ENCODE peak calls at places on chromosomes 11 and 22, in four cellular contexts. One of them, this sample, is unnamed.

GRCh38 chr11:91163619-91164451 is 941.0 kb upstream of the CHORDC1 start:
- DNase-seq in stimulated activated CD4-positive, alpha-beta T cell treated with anti-CD3 and anti-CD28 coated beads, Interleukin-4, amount 100 ng/mL, for 1 hour: no peak
- DNase-seq in ovary: no peak
- DNase-seq in GM04504: no peak
- DNase-seq in this sample: no peak

GRCh38 chr11:62444271-62444833 is 25.5 kb downstream of the SCGB1A1 start:
- DNase-seq in stimulated activated CD4-positive, alpha-beta T cell treated with anti-CD3 and anti-CD28 coated beads, Interleukin-4, amount 100 ng/mL, for 1 hour: peak; percentile 45
- DNase-seq in ovary: peak; percentile 80
- DNase-seq in GM04504: no peak
- DNase-seq in this sample: no peak

GRCh38 chr11:27420722-27421572 is 51.6 kb downstream of the LGR4 start:
- DNase-seq in stimulated activated CD4-positive, alpha-beta T cell treated with anti-CD3 and anti-CD28 coated beads, Interleukin-4, amount 100 ng/mL, for 1 hour: no peak
- DNase-seq in ovary: no peak
- DNase-seq in GM04504: no peak
- DNase-seq in this sample: no peak

GRCh38 chr22:26585104-26585790 is 4.7 kb downstream of the TPST2 start:
- DNase-seq in stimulated activated CD4-positive, alpha-beta T cell treated with anti-CD3 and anti-CD28 coated beads, Interleukin-4, amount 100 ng/mL, for 1 hour: no peak
- DNase-seq in ovary: peak; percentile 37
- DNase-seq in GM04504: peak; percentile 73
- DNase-seq in this sample: no peak

GRCh38 chr11:67627788-67628624 is 1.7 kb downstream of the NUDT8 start:
- DNase-seq in stimulated activated CD4-positive, alpha-beta T cell treated with anti-CD3 and anti-CD28 coated beads, Interleukin-4, amount 100 ng/mL, for 1 hour: no peak
- DNase-seq in ovary: peak; percentile 34
- DNase-seq in GM04504: no peak
- DNase-seq in this sample: no peak

GRCh38 chr22:36934940-36935610 is 21.6 kb downstream of the CSF2RB start:
- DNase-seq in stimulated activated CD4-positive, alpha-beta T cell treated with anti-CD3 and anti-CD28 coated beads, Interleukin-4, amount 100 ng/mL, for 1 hour: no peak
- DNase-seq in ovary: no peak
- DNase-seq in GM04504: no peak
- DNase-seq in this sample: no peak

GRCh38 chr11:59510917-59511589 is at the start of gene OR4D9:
- DNase-seq in stimulated activated CD4-positive, alpha-beta T cell treated with anti-CD3 and anti-CD28 coated beads, Interleukin-4, amount 100 ng/mL, for 1 hour: no peak
- DNase-seq in ovary: no peak
- DNase-seq in GM04504: no peak
- DNase-seq in this sample: no peak

GRCh38 chr22:30114356-30114755 is 34.1 kb downstream of the HORMAD2 start:
- DNase-seq in stimulated activated CD4-positive, alpha-beta T cell treated with anti-CD3 and anti-CD28 coated beads, Interleukin-4, amount 100 ng/mL, for 1 hour: no peak
- DNase-seq in ovary: no peak
- DNase-seq in GM04504: no peak
- DNase-seq in this sample: no peak

GRCh38 chr11:130583866-130584265 is 135.4 kb downstream of the ADAMTS15 start:
- DNase-seq in stimulated activated CD4-positive, alpha-beta T cell treated with anti-CD3 and anti-CD28 coated beads, Interleukin-4, amount 100 ng/mL, for 1 hour: no peak
- DNase-seq in ovary: no peak
- DNase-seq in GM04504: no peak
- DNase-seq in this sample: peak; percentile 48

GRCh38 chr11:120532082-120532481 is 20.5 kb downstream of the GRIK4 start:
- DNase-seq in stimulated activated CD4-positive, alpha-beta T cell treated with anti-CD3 and anti-CD28 coated beads, Interleukin-4, amount 100 ng/mL, for 1 hour: no peak
- DNase-seq in ovary: no peak
- DNase-seq in GM04504: no peak
- DNase-seq in this sample: no peak

GRCh38 chr11:96234866-96235441 is 108.0 kb downstream of the MAML2 start:
- DNase-seq in stimulated activated CD4-positive, alpha-beta T cell treated with anti-CD3 and anti-CD28 coated beads, Interleukin-4, amount 100 ng/mL, for 1 hour: no peak
- DNase-seq in ovary: no peak
- DNase-seq in GM04504: peak; percentile 80
- DNase-seq in this sample: no peak

GRCh38 chr11:128610765-128611617 is 23.6 kb upstream of the ETS1 start:
- DNase-seq in stimulated activated CD4-positive, alpha-beta T cell treated with anti-CD3 and anti-CD28 coated beads, Interleukin-4, amount 100 ng/mL, for 1 hour: peak; percentile 55
- DNase-seq in ovary: no peak
- DNase-seq in GM04504: no peak
- DNase-seq in this sample: no peak

GRCh38 chr22:38479096-38479840 is 11.4 kb downstream of the KDELR3 start:
- DNase-seq in stimulated activated CD4-positive, alpha-beta T cell treated with anti-CD3 and anti-CD28 coated beads, Interleukin-4, amount 100 ng/mL, for 1 hour: no peak
- DNase-seq in ovary: no peak
- DNase-seq in GM04504: no peak
- DNase-seq in this sample: no peak

GRCh38 chr11:62543680-62544444 is 2.7 kb downstream of the AHNAK start:
- DNase-seq in stimulated activated CD4-positive, alpha-beta T cell treated with anti-CD3 and anti-CD28 coated beads, Interleukin-4, amount 100 ng/mL, for 1 hour: no peak
- DNase-seq in ovary: peak; percentile 52
- DNase-seq in GM04504: no peak
- DNase-seq in this sample: no peak

GRCh38 chr11:76577199-76577920 is 93.2 kb downstream of the LRRC32 start:
- DNase-seq in stimulated activated CD4-positive, alpha-beta T cell treated with anti-CD3 and anti-CD28 coated beads, Interleukin-4, amount 100 ng/mL, for 1 hour: no peak
- DNase-seq in ovary: no peak
- DNase-seq in GM04504: no peak
- DNase-seq in this sample: no peak

GRCh38 chr11:1760351-1761109 is 3.2 kb downstream of the CTSD start:
- DNase-seq in stimulated activated CD4-positive, alpha-beta T cell treated with anti-CD3 and anti-CD28 coated beads, Interleukin-4, amount 100 ng/mL, for 1 hour: no peak
- DNase-seq in ovary: no peak
- DNase-seq in GM04504: peak; percentile 72
- DNase-seq in this sample: no peak

GRCh38 chr11:83159901-83160865 is 3.3 kb downstream of the PCF11 start:
- DNase-seq in stimulated activated CD4-positive, alpha-beta T cell treated with anti-CD3 and anti-CD28 coated beads, Interleukin-4, amount 100 ng/mL, for 1 hour: no peak
- DNase-seq in ovary: no peak
- DNase-seq in GM04504: no peak
- DNase-seq in this sample: no peak

GRCh38 chr22:18997925-18998315 is 61.8 kb upstream of the PRODH start:
- DNase-seq in stimulated activated CD4-positive, alpha-beta T cell treated with anti-CD3 and anti-CD28 coated beads, Interleukin-4, amount 100 ng/mL, for 1 hour: no peak
- DNase-seq in ovary: no peak
- DNase-seq in GM04504: no peak
- DNase-seq in this sample: no peak

GRCh38 chr22:48718818-48719500 is 1108.7 kb downstream of the BRD1 start:
- DNase-seq in stimulated activated CD4-positive, alpha-beta T cell treated with anti-CD3 and anti-CD28 coated beads, Interleukin-4, amount 100 ng/mL, for 1 hour: no peak
- DNase-seq in ovary: no peak
- DNase-seq in GM04504: no peak
- DNase-seq in this sample: no peak

GRCh38 chr11:8227156-8228152 is 36.2 kb downstream of the LMO1 start:
- DNase-seq in stimulated activated CD4-positive, alpha-beta T cell treated with anti-CD3 and anti-CD28 coated beads, Interleukin-4, amount 100 ng/mL, for 1 hour: no peak
- DNase-seq in ovary: no peak
- DNase-seq in GM04504: no peak
- DNase-seq in this sample: no peak

GRCh38 chr11:29125621-29126020 is 891.2 kb downstream of the KCNA4 start:
- DNase-seq in stimulated activated CD4-positive, alpha-beta T cell treated with anti-CD3 and anti-CD28 coated beads, Interleukin-4, amount 100 ng/mL, for 1 hour: no peak
- DNase-seq in ovary: no peak
- DNase-seq in GM04504: no peak
- DNase-seq in this sample: no peak

GRCh38 chr22:20584029-20584871 is 76.8 kb downstream of the MED15 start:
- DNase-seq in stimulated activated CD4-positive, alpha-beta T cell treated with anti-CD3 and anti-CD28 coated beads, Interleukin-4, amount 100 ng/mL, for 1 hour: no peak
- DNase-seq in ovary: no peak
- DNase-seq in GM04504: no peak
- DNase-seq in this sample: no peak

GRCh38 chr11:100719809-100720221 is 32.7 kb downstream of the ARHGAP42 start:
- DNase-seq in stimulated activated CD4-positive, alpha-beta T cell treated with anti-CD3 and anti-CD28 coated beads, Interleukin-4, amount 100 ng/mL, for 1 hour: no peak
- DNase-seq in ovary: peak; percentile 36
- DNase-seq in GM04504: peak; percentile 77
- DNase-seq in this sample: no peak

GRCh38 chr11:73866095-73866579 is 10.5 kb downstream of the COA4 start:
- DNase-seq in stimulated activated CD4-positive, alpha-beta T cell treated with anti-CD3 and anti-CD28 coated beads, Interleukin-4, amount 100 ng/mL, for 1 hour: no peak
- DNase-seq in ovary: no peak
- DNase-seq in GM04504: no peak
- DNase-seq in this sample: no peak

GRCh38 chr11:80293293-80293692 is 852.5 kb upstream of the TENM4 start:
- DNase-seq in stimulated activated CD4-positive, alpha-beta T cell treated with anti-CD3 and anti-CD28 coated beads, Interleukin-4, amount 100 ng/mL, for 1 hour: no peak
- DNase-seq in ovary: no peak
- DNase-seq in GM04504: no peak
- DNase-seq in this sample: no peak

GRCh38 chr11:73962097-73962705 is 11.4 kb downstream of the DNAJB13 start:
- DNase-seq in stimulated activated CD4-positive, alpha-beta T cell treated with anti-CD3 and anti-CD28 coated beads, Interleukin-4, amount 100 ng/mL, for 1 hour: no peak
- DNase-seq in ovary: no peak
- DNase-seq in GM04504: no peak
- DNase-seq in this sample: no peak

GRCh38 chr11:111923351-111923788 is 4.7 kb downstream of the C11orf52 start:
- DNase-seq in stimulated activated CD4-positive, alpha-beta T cell treated with anti-CD3 and anti-CD28 coated beads, Interleukin-4, amount 100 ng/mL, for 1 hour: no peak
- DNase-seq in ovary: no peak
- DNase-seq in GM04504: no peak
- DNase-seq in this sample: no peak

GRCh38 chr22:45880091-45880651 is 96.8 kb downstream of the WNT7B start:
- DNase-seq in stimulated activated CD4-positive, alpha-beta T cell treated with anti-CD3 and anti-CD28 coated beads, Interleukin-4, amount 100 ng/mL, for 1 hour: no peak
- DNase-seq in ovary: no peak
- DNase-seq in GM04504: no peak
- DNase-seq in this sample: no peak

GRCh38 chr11:93572171-93572570 is 29.0 kb upstream of the SMCO4 start:
- DNase-seq in stimulated activated CD4-positive, alpha-beta T cell treated with anti-CD3 and anti-CD28 coated beads, Interleukin-4, amount 100 ng/mL, for 1 hour: no peak
- DNase-seq in ovary: no peak
- DNase-seq in GM04504: no peak
- DNase-seq in this sample: no peak

GRCh38 chr11:26976389-26976788 is 17.5 kb upstream of the FIBIN start:
- DNase-seq in stimulated activated CD4-positive, alpha-beta T cell treated with anti-CD3 and anti-CD28 coated beads, Interleukin-4, amount 100 ng/mL, for 1 hour: no peak
- DNase-seq in ovary: no peak
- DNase-seq in GM04504: no peak
- DNase-seq in this sample: no peak